ENCODE peak calls at places on chromosome X, in seven cellular contexts. One of them, this sample, is unnamed.

GRCh38 chrX:19911784-19912183 is 24.4 kb upstream of the SH3KBP1 start:
- DNase-seq in NCI-H345: no peak
- DNase-seq in stimulated activated naive CD4-positive, alpha-beta T cell: no peak
- DNase-seq in posterior cingulate gyrus: no peak
- DNase-seq in hypothalamus: no peak
- DNase-seq in fibroblast of mammary gland: no peak
- DNase-seq in fibroblast of the aortic adventitia: no peak
- DNase-seq in this sample: no peak

GRCh38 chrX:100659431-100660137 is 15.6 kb downstream of the SRPX2 start:
- DNase-seq in NCI-H345: no peak
- DNase-seq in stimulated activated naive CD4-positive, alpha-beta T cell: no peak
- DNase-seq in posterior cingulate gyrus: no peak
- DNase-seq in hypothalamus: no peak
- DNase-seq in fibroblast of mammary gland: no peak
- DNase-seq in fibroblast of the aortic adventitia: no peak
- DNase-seq in this sample: no peak

GRCh38 chrX:123138473-123138872 is 45.6 kb upstream of the GRIA3 start:
- DNase-seq in NCI-H345: no peak
- DNase-seq in stimulated activated naive CD4-positive, alpha-beta T cell: no peak
- DNase-seq in posterior cingulate gyrus: no peak
- DNase-seq in hypothalamus: no peak
- DNase-seq in fibroblast of mammary gland: peak; percentile 74
- DNase-seq in fibroblast of the aortic adventitia: peak; percentile 72
- DNase-seq in this sample: no peak

GRCh38 chrX:68490644-68491043 is 8.2 kb upstream of the YIPF6 start:
- DNase-seq in NCI-H345: no peak
- DNase-seq in stimulated activated naive CD4-positive, alpha-beta T cell: no peak
- DNase-seq in posterior cingulate gyrus: no peak
- DNase-seq in hypothalamus: no peak
- DNase-seq in fibroblast of mammary gland: peak; percentile 26
- DNase-seq in fibroblast of the aortic adventitia: peak; percentile 27
- DNase-seq in this sample: no peak

GRCh38 chrX:124518888-124519287 is 172.5 kb downstream of the SH2D1A start:
- DNase-seq in NCI-H345: no peak
- DNase-seq in stimulated activated naive CD4-positive, alpha-beta T cell: no peak
- DNase-seq in posterior cingulate gyrus: no peak
- DNase-seq in hypothalamus: no peak
- DNase-seq in fibroblast of mammary gland: peak; percentile 32
- DNase-seq in fibroblast of the aortic adventitia: no peak
- DNase-seq in this sample: no peak

GRCh38 chrX:40418413-40419195 is 162.2 kb upstream of the ATP6AP2 start:
- DNase-seq in NCI-H345: no peak
- DNase-seq in stimulated activated naive CD4-positive, alpha-beta T cell: no peak
- DNase-seq in posterior cingulate gyrus: no peak
- DNase-seq in hypothalamus: no peak
- DNase-seq in fibroblast of mammary gland: no peak
- DNase-seq in fibroblast of the aortic adventitia: no peak
- DNase-seq in this sample: no peak

GRCh38 chrX:24561121-24561520 is 86.0 kb downstream of the PCYT1B start:
- DNase-seq in NCI-H345: no peak
- DNase-seq in stimulated activated naive CD4-positive, alpha-beta T cell: no peak
- DNase-seq in posterior cingulate gyrus: no peak
- DNase-seq in hypothalamus: no peak
- DNase-seq in fibroblast of mammary gland: peak; percentile 25
- DNase-seq in fibroblast of the aortic adventitia: peak; percentile 30
- DNase-seq in this sample: no peak

GRCh38 chrX:41276661-41277506 is 57.1 kb upstream of the DDX3X start:
- DNase-seq in NCI-H345: no peak
- DNase-seq in stimulated activated naive CD4-positive, alpha-beta T cell: no peak
- DNase-seq in posterior cingulate gyrus: no peak
- DNase-seq in hypothalamus: no peak
- DNase-seq in fibroblast of mammary gland: no peak
- DNase-seq in fibroblast of the aortic adventitia: no peak
- DNase-seq in this sample: no peak

GRCh38 chrX:49037883-49038475 is 5.2 kb downstream of the TFE3 start:
- DNase-seq in NCI-H345: no peak
- DNase-seq in stimulated activated naive CD4-positive, alpha-beta T cell: no peak
- DNase-seq in posterior cingulate gyrus: no peak
- DNase-seq in hypothalamus: no peak
- DNase-seq in fibroblast of mammary gland: peak; percentile 59
- DNase-seq in fibroblast of the aortic adventitia: peak; percentile 48
- DNase-seq in this sample: no peak

GRCh38 chrX:67697452-67697851 is 153.6 kb downstream of the AR start:
- DNase-seq in NCI-H345: no peak
- DNase-seq in stimulated activated naive CD4-positive, alpha-beta T cell: no peak
- DNase-seq in posterior cingulate gyrus: no peak
- DNase-seq in hypothalamus: no peak
- DNase-seq in fibroblast of mammary gland: no peak
- DNase-seq in fibroblast of the aortic adventitia: no peak
- DNase-seq in this sample: no peak

GRCh38 chrX:104913348-104913747 is 307.1 kb downstream of the TEX13A start:
- DNase-seq in NCI-H345: no peak
- DNase-seq in stimulated activated naive CD4-positive, alpha-beta T cell: no peak
- DNase-seq in posterior cingulate gyrus: no peak
- DNase-seq in hypothalamus: no peak
- DNase-seq in fibroblast of mammary gland: peak; percentile 14
- DNase-seq in fibroblast of the aortic adventitia: no peak
- DNase-seq in this sample: no peak

GRCh38 chrX:139213241-139213709 is 317.3 kb upstream of the F9 start:
- DNase-seq in NCI-H345: no peak
- DNase-seq in stimulated activated naive CD4-positive, alpha-beta T cell: no peak
- DNase-seq in posterior cingulate gyrus: no peak
- DNase-seq in hypothalamus: no peak
- DNase-seq in fibroblast of mammary gland: no peak
- DNase-seq in fibroblast of the aortic adventitia: no peak
- DNase-seq in this sample: no peak

GRCh38 chrX:111719426-111720210 is 38.6 kb downstream of the ALG13 start:
- DNase-seq in NCI-H345: no peak
- DNase-seq in stimulated activated naive CD4-positive, alpha-beta T cell: no peak
- DNase-seq in posterior cingulate gyrus: no peak
- DNase-seq in hypothalamus: no peak
- DNase-seq in fibroblast of mammary gland: peak; percentile 16
- DNase-seq in fibroblast of the aortic adventitia: peak; percentile 51
- DNase-seq in this sample: no peak

GRCh38 chrX:39953879-39954278 is 143.9 kb downstream of the BCOR start:
- DNase-seq in NCI-H345: peak; percentile 17
- DNase-seq in stimulated activated naive CD4-positive, alpha-beta T cell: no peak
- DNase-seq in posterior cingulate gyrus: no peak
- DNase-seq in hypothalamus: no peak
- DNase-seq in fibroblast of mammary gland: peak; percentile 30
- DNase-seq in fibroblast of the aortic adventitia: peak; percentile 60
- DNase-seq in this sample: peak; percentile 59

GRCh38 chrX:39242187-39242586 is 440.9 kb downstream of the MID1IP1 start:
- DNase-seq in NCI-H345: peak; percentile 36
- DNase-seq in stimulated activated naive CD4-positive, alpha-beta T cell: peak; percentile 20
- DNase-seq in posterior cingulate gyrus: no peak
- DNase-seq in hypothalamus: no peak
- DNase-seq in fibroblast of mammary gland: peak; percentile 19
- DNase-seq in fibroblast of the aortic adventitia: peak; percentile 7
- DNase-seq in this sample: no peak

GRCh38 chrX:13996650-13997049 is 33.0 kb downstream of the GEMIN8 start:
- DNase-seq in NCI-H345: no peak
- DNase-seq in stimulated activated naive CD4-positive, alpha-beta T cell: no peak
- DNase-seq in posterior cingulate gyrus: no peak
- DNase-seq in hypothalamus: no peak
- DNase-seq in fibroblast of mammary gland: peak; percentile 22
- DNase-seq in fibroblast of the aortic adventitia: no peak
- DNase-seq in this sample: no peak

GRCh38 chrX:9493936-9494335 is 29.1 kb downstream of the TBL1X start:
- DNase-seq in NCI-H345: no peak
- DNase-seq in stimulated activated naive CD4-positive, alpha-beta T cell: no peak
- DNase-seq in posterior cingulate gyrus: no peak
- DNase-seq in hypothalamus: no peak
- DNase-seq in fibroblast of mammary gland: peak; percentile 22
- DNase-seq in fibroblast of the aortic adventitia: no peak
- DNase-seq in this sample: no peak

GRCh38 chrX:15761564-15762191 is 23.6 kb downstream of the CA5B start:
- DNase-seq in NCI-H345: no peak
- DNase-seq in stimulated activated naive CD4-positive, alpha-beta T cell: peak; percentile 55
- DNase-seq in posterior cingulate gyrus: no peak
- DNase-seq in hypothalamus: peak; percentile 0
- DNase-seq in fibroblast of mammary gland: peak; percentile 48
- DNase-seq in fibroblast of the aortic adventitia: peak; percentile 49
- DNase-seq in this sample: no peak

This sample was measured in NCI-H774.